ENCODE peak calls at places on chromosome 16, in four cellular contexts. U is WTC11, M is omental fat pad, G is Calu3. D is an unnamed sample.

GRCh38 chr16:85195884-85196816 is 83.9 kb upstream of the CIBAR2 start:
- DNase-seq in G (no peak), M (no peak), U (no peak), D (no peak)

GRCh38 chr16:75198135-75198600 is 8.8 kb downstream of the CTRB2 start:
- DNase-seq in M (no peak), U (no peak), G (no peak), D (no peak)

GRCh38 chr16:12459401-12459791 is 344.3 kb downstream of the CPPED1 start:
- DNase-seq in M (no peak), G (no peak), U (no peak), D (no peak)

GRCh38 chr16:35102780-35103403 is 1643.5 kb downstream of the TP53TG3F start:
- DNase-seq in M (no peak), G (no peak), U (no peak), D (no peak)

GRCh38 chr16:14302031-14302398 is 230.9 kb downstream of the MRTFB start:
- DNase-seq in G (peak; percentile 68), M (no peak), U (peak; percentile 39), D (no peak)

GRCh38 chr16:49356728-49357488 is 16.7 kb upstream of the C16orf78 start:
- DNase-seq in M (no peak), U (no peak), G (no peak), D (no peak)

GRCh38 chr16:2711370-2712062 is 8.5 kb downstream of the PRSS27 start:
- DNase-seq in U (no peak), M (no peak), G (no peak), D (no peak)

GRCh38 chr16:9191274-9191850 is 99.9 kb downstream of the HAPSTR1 start:
- DNase-seq in G (no peak), U (no peak), M (no peak), D (no peak)

GRCh38 chr16:12119562-12119961 is 143.0 kb downstream of the SNX29 start:
- DNase-seq in U (no peak), M (no peak), G (no peak), D (no peak)

GRCh38 chr16:31215287-31216115 is 1.4 kb downstream of the PYDC1 start:
- DNase-seq in M (no peak), U (peak; percentile 89), G (peak; percentile 66), D (no peak)

GRCh38 chr16:84541999-84542876 is 37.8 kb upstream of the MEAK7 start:
- DNase-seq in M (no peak), G (no peak), U (no peak), D (no peak)

GRCh38 chr16:11078812-11079459 is 134.6 kb downstream of the CLEC16A start:
- DNase-seq in U (no peak), M (no peak), G (no peak), D (no peak)

GRCh38 chr16:26058326-26058725 is 366.6 kb downstream of the HS3ST4 start:
- DNase-seq in M (no peak), G (no peak), U (peak; percentile 21), D (no peak)

GRCh38 chr16:59783191-59783590 is 1049.1 kb upstream of the GOT2 start:
- DNase-seq in U (no peak), G (no peak), M (no peak), D (no peak)

GRCh38 chr16:28937222-28937876 is 5.6 kb downstream of the CD19 start:
- DNase-seq in M (no peak), G (no peak), U (no peak), D (no peak)

GRCh38 chr16:995087-995486 is 13.5 kb downstream of the SOX8 start:
- DNase-seq in U (no peak), M (no peak), G (no peak), D (no peak)

DNA sequence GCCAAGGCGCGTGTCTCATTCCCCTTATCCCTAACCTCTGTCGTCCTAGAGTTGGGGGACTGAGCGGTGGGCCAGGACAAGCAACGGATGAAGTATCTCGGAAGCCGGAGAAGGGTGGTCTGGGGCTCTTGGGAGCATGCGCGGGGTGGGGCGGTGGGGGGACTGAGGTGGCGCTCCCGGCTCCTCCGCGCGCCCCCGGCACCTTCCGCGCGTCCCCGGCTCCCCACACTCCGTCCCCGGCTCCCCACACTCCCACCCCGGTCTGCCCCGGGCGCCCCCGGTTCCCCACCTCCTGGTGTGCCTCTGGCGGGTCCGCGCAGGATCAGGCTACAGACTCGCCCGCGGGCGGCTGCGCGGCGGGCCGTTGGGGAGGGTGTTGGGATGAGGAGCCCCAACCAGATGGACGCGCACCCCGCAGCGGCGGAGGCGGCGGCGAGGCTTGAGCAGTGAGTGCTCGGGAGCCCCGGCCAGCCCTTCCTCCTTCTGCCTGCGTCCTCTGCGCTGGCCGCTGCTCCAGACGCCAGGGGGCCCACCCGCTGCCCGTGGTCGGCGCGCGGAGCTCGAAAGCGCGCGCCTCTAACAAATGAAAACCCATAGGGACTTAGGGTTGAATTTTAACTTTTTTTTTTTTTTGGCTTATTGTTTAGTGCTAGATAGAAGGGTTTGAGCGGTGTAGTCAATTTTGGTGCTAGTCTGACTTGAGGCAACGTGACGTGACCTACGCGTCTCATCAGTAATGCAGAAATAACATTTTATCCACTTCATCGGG is 5.6 kb upstream of the CRYM start:
- DNase-seq in M (no peak), U (peak; percentile 79), G (peak; percentile 65), D (peak; percentile 71)
- TF ChIP-seq CTCF in M (no peak), U (no peak), G (peak; percentile 55), D (peak; percentile 59)

GRCh38 chr16:79993810-79994209 is 393.3 kb upstream of the MAF start:
- DNase-seq in M (no peak), G (no peak), U (no peak), D (no peak)

GRCh38 chr16:79991918-79992317 is 391.4 kb upstream of the MAF start:
- DNase-seq in M (no peak), U (no peak), G (no peak), D (no peak)

GRCh38 chr16:79988721-79989220 is 388.2 kb upstream of the MAF start:
- DNase-seq in G (no peak), U (no peak), M (no peak), D (no peak)

GRCh38 chr16:79982862-79983261 is 382.3 kb upstream of the MAF start:
- DNase-seq in G (no peak), U (no peak), M (no peak), D (no peak)

DNA sequence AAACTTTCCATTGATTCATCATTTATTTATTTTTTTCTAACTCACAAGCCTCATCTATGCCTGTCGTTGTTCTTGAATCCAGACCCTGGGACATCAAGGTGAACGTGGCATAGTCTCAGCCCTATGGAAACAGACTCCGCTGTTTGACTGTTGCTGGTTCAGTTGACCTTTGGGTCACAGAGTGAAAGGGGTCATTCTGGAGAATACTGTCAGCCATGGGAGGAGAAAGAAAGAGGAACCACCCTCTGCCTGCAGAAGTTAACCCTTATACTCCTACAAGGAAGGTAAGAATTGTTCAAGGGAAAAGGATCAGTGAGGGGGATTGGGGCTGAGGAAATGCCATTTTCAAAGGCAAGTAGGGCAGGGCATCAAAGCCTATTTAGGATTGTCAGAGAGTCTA is 387.6 kb upstream of the MAF start:
- DNase-seq in U (no peak), M (no peak), G (no peak), D (no peak)
- TF ChIP-seq CTCF in U (no peak), M (no peak), G (no peak), D (no peak)

GRCh38 chr16:15461376-15461775 is 27.0 kb downstream of the BMERB1 start:
- DNase-seq in G (no peak), M (no peak), U (no peak), D (no peak)

GRCh38 chr16:15466131-15466530 is 31.7 kb downstream of the BMERB1 start:
- DNase-seq in M (no peak), U (no peak), G (no peak), D (no peak)

GRCh38 chr16:15464401-15465186 is 30.2 kb downstream of the BMERB1 start:
- DNase-seq in G (no peak), M (no peak), U (no peak), D (no peak)

DNA sequence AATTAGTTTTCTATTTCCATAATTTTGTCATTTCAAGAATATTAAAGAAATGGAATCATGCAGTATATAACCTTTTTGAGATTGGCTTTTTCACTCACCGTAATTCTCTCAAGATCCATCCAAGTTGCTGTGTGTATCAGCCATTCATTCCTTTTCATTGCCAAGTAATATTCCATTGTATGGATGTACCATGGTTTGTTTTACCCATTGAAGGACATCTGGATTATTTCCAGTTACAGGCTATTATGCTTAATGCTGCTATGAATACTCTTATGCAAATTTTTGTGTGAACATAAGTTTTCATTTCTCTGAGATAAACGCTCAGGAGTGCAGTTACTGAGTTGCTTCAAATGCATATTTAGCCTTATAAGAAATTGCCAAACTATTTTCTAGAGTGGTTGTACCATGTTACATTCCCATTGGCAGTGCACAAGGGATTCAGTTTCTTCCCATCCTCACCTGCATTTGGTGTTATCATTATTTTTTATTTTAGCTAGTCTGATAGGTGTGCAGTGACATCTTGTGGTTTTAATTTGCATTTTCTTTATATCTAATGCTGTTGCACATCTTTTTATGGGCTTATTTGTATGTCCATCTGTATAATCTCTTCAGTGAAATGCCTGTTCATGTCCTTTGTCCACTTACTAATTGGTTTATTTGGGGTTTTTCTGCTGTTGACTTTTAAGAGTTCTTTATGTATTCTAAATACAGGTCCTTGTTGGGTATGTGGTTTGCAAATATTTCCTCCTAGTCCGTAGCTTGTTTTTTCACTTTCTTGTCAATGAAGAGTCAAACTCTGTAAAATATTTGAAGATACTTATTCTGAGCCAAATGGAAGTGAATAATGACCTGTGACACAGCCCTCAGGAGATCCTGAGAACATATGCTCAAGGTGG is 32.7 kb downstream of the BMERB1 start:
- DNase-seq in M (no peak), G (no peak), U (no peak), D (no peak)
- TF ChIP-seq CTCF in M (no peak), G (peak; percentile 50), U (no peak), D (no peak)

GRCh38 chr16:67417333-67418061 is 1.2 kb upstream of the ZDHHC1 start:
- DNase-seq in U (no peak), M (no peak), G (no peak), D (no peak)

GRCh38 chr16:67419502-67419901 is 3.2 kb upstream of the ZDHHC1 start:
- DNase-seq in M (no peak), U (no peak), G (no peak), D (no peak)

GRCh38 chr16:67413978-67414891 is 2.0 kb downstream of the ZDHHC1 start:
- DNase-seq in U (no peak), M (no peak), G (no peak), D (no peak)

GRCh38 chr16:67419931-67420330 is 3.7 kb upstream of the ZDHHC1 start:
- DNase-seq in M (no peak), U (no peak), G (no peak), D (no peak)

GRCh38 chr16:67415872-67416793 is at the start of gene ZDHHC1:
- DNase-seq in U (peak; percentile 83), M (no peak), G (peak; percentile 92), D (peak; percentile 72)
- TF ChIP-seq CTCF in U (no peak), M (no peak), G (peak; percentile 80), D (peak; percentile 63)

DNA sequence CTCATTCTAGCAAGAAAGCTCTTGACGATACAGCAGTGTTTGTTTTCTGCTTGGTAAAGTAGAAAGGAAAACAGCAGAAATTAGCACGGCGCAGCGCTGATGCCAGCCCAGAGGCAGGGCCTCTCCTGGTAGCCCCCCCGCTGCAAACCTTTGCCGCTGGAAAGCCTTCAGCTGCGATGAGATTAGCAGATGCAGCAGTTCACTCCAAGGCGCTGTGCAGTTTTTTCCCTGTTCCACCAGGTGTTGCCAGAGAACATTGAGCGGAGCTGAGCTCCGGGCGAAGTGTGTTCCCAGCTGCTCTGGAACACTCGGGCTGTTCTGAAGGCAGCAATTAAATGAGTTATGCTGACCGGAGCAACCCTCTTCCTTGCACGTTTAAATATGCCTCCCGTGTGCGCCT is 72.5 kb downstream of the RBFOX1 start:
- DNase-seq in U (no peak), G (no peak), M (no peak), D (no peak)
- TF ChIP-seq CTCF in U (no peak), G (no peak), M (no peak), D (peak; percentile 55)